ENCODE peak calls at places on chromosomes 16 and 17, in ten cellular contexts. B is ovary, R is RWPE2, K is A549, E is OCI-LY7, Y is heart left ventricle, X is esophagus squamous epithelium, Q is tibial nerve, D is left lung, G is breast epithelium. A is an unnamed sample.

GRCh38 chr17:50872710-50873424 is 6.7 kb upstream of the TOB1 start:
- DNase-seq in D (no peak), E (no peak), Q (no peak), G (peak), Y (peak), R (no peak), B (no peak), X (no peak), K (no peak), A (no peak)

GRCh38 chr17:79988163-79988971 is 47.3 kb downstream of the TBC1D16 start:
- DNase-seq in B (peak), K (peak), X (no peak), Y (no peak), D (peak), R (peak), G (no peak), E (no peak), Q (no peak), A (peak)

GRCh38 chr17:71921726-71922320 is 199.0 kb upstream of the SOX9 start:
- DNase-seq in K (no peak), R (no peak), Q (no peak), B (no peak), Y (no peak), G (no peak), D (no peak), X (no peak), E (no peak), A (no peak)

GRCh38 chr16:11183035-11183812 is 72.8 kb downstream of the SOCS1 start:
- DNase-seq in Q (no peak), D (no peak), Y (no peak), B (no peak), E (no peak), R (no peak), K (no peak), G (no peak), X (no peak), A (no peak)

GRCh38 chr16:24839347-24839972 is 6.3 kb upstream of the SLC5A11 start:
- DNase-seq in E (no peak), Y (no peak), X (no peak), K (no peak), D (no peak), B (no peak), Q (no peak), R (no peak), G (no peak), A (no peak)

GRCh38 chr17:28041844-28042656 is 427 bp upstream of the NLK start:
- DNase-seq in B (no peak), K (no peak), Y (no peak), E (no peak), X (no peak), D (no peak), G (no peak), Q (no peak), R (no peak), A (peak)

GRCh38 chr16:18059577-18059976 is 277.0 kb downstream of the NPIPA8 start:
- DNase-seq in G (no peak), Y (no peak), D (no peak), R (no peak), Q (no peak), E (no peak), X (no peak), K (no peak), B (no peak), A (no peak)

GRCh38 chr17:48506246-48506645 is 24.6 kb downstream of the HOXB1 start:
- DNase-seq in Y (no peak), G (no peak), R (no peak), Q (no peak), D (no peak), E (no peak), K (no peak), B (no peak), X (no peak), A (no peak)

GRCh38 chr17:79666111-79666510 is 55.3 kb upstream of the RBFOX3 start:
- DNase-seq in K (no peak), Q (no peak), D (no peak), X (no peak), G (no peak), B (no peak), R (no peak), E (no peak), Y (no peak), A (no peak)

GRCh38 chr16:71626018-71626857 is at the start of gene MARVELD3:
- DNase-seq in G (peak), Y (no peak), X (no peak), D (peak), R (peak), Q (no peak), K (no peak), B (peak), E (no peak), A (peak)

GRCh38 chr17:77445908-77446535 is 305.3 kb downstream of the SEC14L1 start:
- DNase-seq in B (no peak), K (no peak), X (no peak), E (peak), Q (no peak), Y (peak), G (no peak), D (peak), R (no peak), A (no peak)

GRCh38 chr17:76943781-76944213 is 75.6 kb downstream of the MGAT5B start:
- DNase-seq in X (no peak), B (no peak), Q (no peak), R (no peak), E (no peak), G (no peak), D (peak), K (no peak), Y (no peak), A (no peak)

GRCh38 chr17:17555151-17555550 is 36.4 kb downstream of the PEMT start:
- DNase-seq in Y (peak), D (peak), Q (no peak), B (no peak), R (no peak), G (no peak), X (no peak), E (no peak), K (no peak), A (no peak)

GRCh38 chr16:72997141-72997542 is 50.8 kb downstream of the ZFHX3 start:
- DNase-seq in D (no peak), K (no peak), Q (peak), X (no peak), Y (no peak), B (no peak), R (no peak), E (no peak), G (peak), A (peak)

GRCh38 chr17:1590031-1590746 is 27.6 kb upstream of the PITPNA start:
- DNase-seq in G (no peak), E (no peak), Q (peak), R (no peak), Y (peak), X (no peak), D (peak), K (peak), B (no peak), A (peak)

GRCh38 chr17:8581002-8581658 is 49.4 kb downstream of the MYH10 start:
- DNase-seq in D (no peak), E (no peak), Q (no peak), Y (no peak), K (no peak), X (no peak), G (no peak), R (no peak), B (no peak), A (peak)

GRCh38 chr17:4534515-4534914 is 20.7 kb downstream of the MYBBP1A start:
- DNase-seq in B (no peak), Q (no peak), D (no peak), X (no peak), K (no peak), G (no peak), E (no peak), R (no peak), Y (no peak), A (no peak)

GRCh38 chr17:50534222-50534978 is 1.9 kb downstream of the EPN3 start:
- DNase-seq in R (peak), D (peak), B (peak), Q (no peak), E (no peak), Y (no peak), K (peak), X (no peak), G (no peak), A (peak)

GRCh38 chr17:76268991-76269981 is 4.1 kb downstream of the UBALD2 start:
- DNase-seq in R (no peak), B (no peak), Q (no peak), E (peak), G (no peak), Y (no peak), K (no peak), X (no peak), D (no peak), A (no peak)

DNA sequence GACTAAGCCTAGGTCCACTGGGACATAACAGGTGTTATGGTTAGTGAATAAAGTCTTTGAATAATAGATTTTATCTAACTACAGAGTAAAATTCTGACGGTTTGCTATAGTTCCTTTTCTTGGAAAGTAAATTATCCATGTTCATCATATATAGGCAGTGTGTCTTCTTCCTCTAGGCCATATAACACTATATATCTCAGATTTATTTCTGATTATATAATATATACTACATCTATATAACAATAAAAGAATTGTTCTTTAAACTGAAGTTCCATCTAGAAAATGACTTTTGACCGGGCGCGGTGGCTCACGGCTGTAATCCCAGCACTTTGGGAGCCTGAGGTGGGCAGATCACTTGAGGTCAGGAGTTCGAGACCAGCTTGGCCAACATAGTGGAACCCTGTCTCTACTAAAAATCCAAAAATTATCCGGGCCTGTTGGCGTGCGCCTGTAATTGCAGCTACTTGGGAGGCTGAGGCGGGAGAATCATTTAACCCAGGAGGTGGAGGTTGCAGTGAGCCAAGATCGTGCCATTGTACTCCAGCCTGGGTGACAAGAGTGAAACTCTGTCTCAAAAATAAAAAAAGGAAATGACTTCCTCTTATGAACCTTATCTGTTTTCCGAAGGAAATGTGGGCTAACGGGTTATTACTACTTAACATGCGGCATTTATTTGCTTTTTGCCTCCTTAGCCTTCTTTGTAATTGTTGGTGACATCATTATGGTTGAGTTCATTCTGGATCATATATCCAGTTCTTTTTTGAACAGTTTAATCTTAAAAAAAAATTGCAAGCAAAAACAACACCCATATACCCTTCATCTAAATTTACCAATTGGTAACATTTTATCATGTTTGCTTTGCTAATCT is 29.2 kb downstream of the NOL11 start:
- DNase-seq in Q (no peak), Y (no peak), R (no peak), K (no peak), B (no peak), E (no peak), G (no peak), X (no peak), D (no peak), A (no peak)
- TF ChIP-seq CTCF in Q (no peak), Y (no peak), R (no peak), K (no peak), B (no peak), E (no peak), G (no peak), X (no peak), D (no peak), A (no peak)

GRCh38 chr16:67013823-67014640 is 14.9 kb upstream of the CBFB start:
- DNase-seq in Y (peak), Q (peak), K (no peak), D (peak), B (peak), R (peak), G (peak), X (no peak), E (peak), A (peak)

GRCh38 chr16:67016143-67016542 is 12.8 kb upstream of the CBFB start:
- DNase-seq in X (no peak), Q (no peak), K (no peak), B (peak), E (no peak), G (no peak), Y (no peak), D (no peak), R (peak), A (no peak)

GRCh38 chr16:67015317-67015731 is 13.6 kb upstream of the CBFB start:
- DNase-seq in K (peak), Y (no peak), R (peak), G (no peak), X (no peak), E (no peak), B (peak), Q (no peak), D (no peak), A (no peak)

GRCh38 chr16:67013238-67013822 is 15.6 kb upstream of the CBFB start:
- DNase-seq in Y (no peak), X (no peak), G (no peak), K (no peak), D (no peak), R (no peak), E (no peak), Q (no peak), B (no peak), A (no peak)

GRCh38 chr16:67014641-67015315 is 14.2 kb upstream of the CBFB start:
- DNase-seq in D (no peak), G (no peak), E (no peak), B (no peak), K (no peak), Q (no peak), Y (no peak), R (peak), X (no peak), A (no peak)
- H3K27ac ChIP-seq in D (no peak), G (peak), E (no peak), B (peak), K (peak), Q (peak), Y (peak), R (no peak), X (peak), A (no peak)

DNA sequence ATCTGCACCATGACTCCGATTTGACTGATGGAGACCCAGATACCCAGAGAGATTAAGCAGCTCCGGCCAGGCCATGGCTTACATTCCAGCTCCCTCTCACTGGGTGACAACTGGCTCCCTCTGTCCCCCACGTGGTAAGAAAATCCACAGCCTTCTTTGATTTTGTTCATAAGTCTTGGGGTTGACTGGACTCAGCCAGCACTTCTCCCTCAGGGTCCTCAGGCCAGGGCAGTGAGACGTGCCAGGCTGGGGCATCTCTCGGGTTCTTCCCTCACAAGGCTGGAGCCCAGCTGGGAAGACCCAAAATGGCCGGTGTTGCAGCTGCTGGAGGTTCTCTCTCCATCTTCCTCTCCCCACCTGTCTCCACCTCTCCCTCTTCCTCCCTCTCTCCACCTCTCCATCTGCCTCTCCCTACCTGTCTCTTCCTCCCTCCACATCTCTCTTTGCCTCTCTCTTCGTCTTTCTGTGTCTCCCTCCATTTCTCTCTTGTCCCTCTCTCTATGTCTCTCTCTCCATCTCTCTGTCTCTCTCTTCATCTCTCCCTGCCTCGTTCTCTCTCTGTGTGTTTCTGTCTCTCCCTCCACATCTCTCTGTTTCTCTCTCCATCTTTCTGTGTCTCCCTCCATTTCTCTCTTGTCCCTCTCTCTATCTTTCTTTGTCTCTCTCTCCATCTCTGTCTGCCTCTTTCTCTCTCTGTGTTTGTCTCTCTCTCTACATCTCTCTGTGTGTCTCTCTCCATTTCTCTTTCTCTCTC is 105.3 kb downstream of the FOXL1 start:
- DNase-seq in X (no peak), E (no peak), G (no peak), Y (no peak), K (no peak), Q (no peak), D (no peak), B (no peak), R (no peak), A (no peak)
- TF ChIP-seq CTCF in X (no peak), E (no peak), G (no peak), Y (no peak), K (no peak), Q (no peak), D (no peak), B (no peak), R (no peak), A (no peak)

DNA sequence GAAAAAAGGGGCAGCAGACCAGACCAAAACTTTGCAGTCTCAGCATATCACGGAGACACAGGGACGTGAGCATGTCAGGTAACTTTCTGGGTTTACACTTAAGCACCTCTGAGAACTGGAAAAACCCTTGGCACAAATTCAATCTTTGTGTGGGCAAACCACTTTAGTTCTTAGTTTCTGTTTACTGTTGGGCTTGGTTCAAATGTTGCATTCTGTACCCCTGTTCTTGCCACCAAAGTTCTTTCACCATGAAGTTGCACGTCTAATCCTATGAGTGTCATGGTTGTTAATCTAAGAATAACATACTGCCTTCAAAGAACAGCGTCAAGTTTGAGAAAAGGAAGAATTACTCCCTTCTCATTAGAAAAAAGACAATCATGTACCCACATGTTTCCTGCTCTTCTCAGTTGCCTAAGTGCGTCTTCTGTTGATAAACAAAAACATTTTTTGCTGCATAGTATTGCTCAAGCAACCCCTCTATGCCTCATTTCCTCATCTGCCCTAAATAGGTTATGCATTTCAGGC is 11.6 kb downstream of the KRT33A start:
- DNase-seq in G (no peak), Q (no peak), X (no peak), Y (no peak), R (no peak), D (no peak), K (no peak), B (no peak), E (no peak), A (peak)
- H3K27ac ChIP-seq in G (peak), Q (no peak), X (peak), Y (no peak), R (no peak), D (peak), K (no peak), B (no peak), E (no peak), A (no peak)

GRCh38 chr17:31517524-31517923 is 126.0 kb downstream of the RAB11FIP4 start:
- DNase-seq in G (no peak), K (peak), B (no peak), Q (no peak), R (no peak), D (no peak), X (no peak), Y (no peak), E (no peak), A (peak)
- TF ChIP-seq CTCF in G (no peak), K (peak), B (no peak), Q (no peak), R (peak), D (no peak), X (no peak), Y (no peak), E (peak), A (peak)

GRCh38 chr17:56751145-56751743 is 82.5 kb downstream of the C17orf67 start:
- DNase-seq in G (no peak), K (no peak), Y (no peak), E (no peak), R (no peak), X (no peak), Q (no peak), B (no peak), D (no peak), A (no peak)

GRCh38 chr17:56752263-56752662 is 81.5 kb downstream of the C17orf67 start:
- DNase-seq in G (no peak), Q (no peak), R (no peak), B (no peak), D (no peak), X (no peak), K (no peak), Y (no peak), E (no peak), A (no peak)

GRCh38 chr17:56756536-56756935 is 77.2 kb downstream of the C17orf67 start:
- DNase-seq in E (no peak), G (no peak), X (no peak), Q (no peak), D (no peak), R (no peak), B (no peak), Y (no peak), K (peak), A (peak)

GRCh38 chr17:56755310-56755709 is 78.4 kb downstream of the C17orf67 start:
- DNase-seq in Q (no peak), K (no peak), R (no peak), B (no peak), G (no peak), Y (no peak), E (no peak), X (no peak), D (no peak), A (no peak)

GRCh38 chr17:56754523-56755208 is 79.1 kb downstream of the C17orf67 start:
- DNase-seq in X (no peak), B (no peak), Y (no peak), K (peak), Q (no peak), D (no peak), E (no peak), R (no peak), G (no peak), A (peak)
- H3K27ac ChIP-seq in X (no peak), B (no peak), Y (no peak), K (peak), Q (no peak), D (no peak), E (no peak), R (peak), G (no peak), A (no peak)

DNA sequence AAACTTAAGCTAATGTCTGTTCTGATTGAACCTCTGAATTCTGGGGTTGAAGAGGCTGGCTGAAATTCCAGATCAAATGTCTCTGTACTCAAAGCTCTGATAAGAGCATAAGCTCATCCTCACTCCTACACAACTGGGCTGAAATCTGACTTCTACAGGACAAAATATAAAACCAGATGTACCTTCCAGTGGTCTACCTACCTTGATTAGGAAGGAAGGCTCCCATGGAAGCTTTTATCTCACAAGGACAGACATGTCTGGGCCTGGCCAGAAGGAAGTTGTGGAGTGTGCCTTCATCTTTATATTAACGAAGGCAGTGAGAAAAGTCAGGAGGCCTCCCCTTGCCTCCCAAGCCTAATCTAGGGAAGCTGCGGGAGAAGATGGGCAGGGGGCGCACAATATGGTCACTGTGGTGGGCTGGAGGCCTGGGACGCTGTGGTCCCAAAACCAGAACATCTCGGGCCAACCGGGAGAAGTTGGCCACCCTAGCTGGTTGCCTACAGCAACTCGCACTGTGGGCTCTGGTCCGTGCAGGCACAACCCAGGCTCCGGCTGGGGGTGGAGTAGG is 55.6 kb upstream of the LRRC37A3 start:
- DNase-seq in D (no peak), B (no peak), K (no peak), Y (no peak), E (no peak), X (no peak), R (no peak), Q (no peak), G (no peak), A (no peak)
- TF ChIP-seq CTCF in D (no peak), B (no peak), K (no peak), Y (no peak), E (no peak), X (no peak), R (no peak), Q (no peak), G (no peak), A (no peak)

A was measured in RWPE1.